ENCODE peak calls at places on chromosome 16, in five cellular contexts. E, M, Z, J and F are unnamed samples.

GRCh38 chr16:67029249-67030096 is 524 bp downstream of the CBFB start:
- DNase-seq in Z (no peak), E (peak; percentile 83), J (peak; percentile 50), M (peak; percentile 68), F (peak; percentile 75)

GRCh38 chr16:2333772-2334379 is 6.7 kb downstream of the ABCA3 start:
- DNase-seq in E (no peak), Z (peak; percentile 37), M (no peak), J (no peak), F (peak; percentile 39)

GRCh38 chr16:71572497-71573116 is 4.3 kb downstream of the TAT start:
- DNase-seq in J (no peak), Z (no peak), E (no peak), M (no peak), F (no peak)

GRCh38 chr16:73082608-73083007 is 34.7 kb upstream of the ZFHX3 start:
- DNase-seq in E (no peak), M (no peak), J (no peak), Z (no peak), F (no peak)

GRCh38 chr16:87694441-87695125 is 71.2 kb downstream of the KLHDC4 start:
- DNase-seq in Z (no peak), J (no peak), M (no peak), E (no peak), F (no peak)

GRCh38 chr16:674968-675883 is at the start of gene RHBDL1:
- DNase-seq in J (peak; percentile 64), Z (no peak), E (peak; percentile 68), M (no peak), F (no peak)

GRCh38 chr16:63745456-63745855 is 1376.4 kb downstream of the CDH11 start:
- DNase-seq in Z (no peak), J (no peak), M (no peak), E (no peak), F (no peak)

GRCh38 chr16:67544329-67544841 is 15.8 kb downstream of the RIPOR1 start:
- DNase-seq in Z (peak; percentile 83), J (no peak), E (peak; percentile 39), M (no peak), F (no peak)

GRCh38 chr16:15765880-15766279 is 90.9 kb downstream of the MYH11 start:
- DNase-seq in Z (no peak), M (no peak), J (peak; percentile 64), E (no peak), F (no peak)

GRCh38 chr16:59633996-59634579 is 900.0 kb upstream of the GOT2 start:
- DNase-seq in M (no peak), E (no peak), J (no peak), Z (no peak), F (no peak)

GRCh38 chr16:29148867-29149272 is 164.0 kb downstream of the LAT start:
- DNase-seq in Z (no peak), E (peak; percentile 82), J (peak; percentile 66), M (no peak), F (no peak)

GRCh38 chr16:89641719-89642187 is 15.8 kb downstream of the CHMP1A start:
- DNase-seq in Z (no peak), E (no peak), M (no peak), J (no peak), F (no peak)

GRCh38 chr16:3189869-3190268 is 1.9 kb downstream of the OR1F1 start:
- DNase-seq in Z (no peak), M (no peak), J (no peak), E (no peak), F (no peak)

GRCh38 chr16:12801511-12802042 is 2.1 kb downstream of the CPPED1 start:
- DNase-seq in J (peak; percentile 91), Z (no peak), E (no peak), M (no peak), F (no peak)

GRCh38 chr16:16915771-16916170 is 536.8 kb downstream of the NPIPA7 start:
- DNase-seq in M (no peak), Z (no peak), E (no peak), J (no peak), F (no peak)

GRCh38 chr16:89791278-89791995 is 25.0 kb downstream of the FANCA start:
- DNase-seq in Z (no peak), E (no peak), M (no peak), J (no peak), F (no peak)

GRCh38 chr16:49821156-49821555 is 34.8 kb downstream of the ZNF423 start:
- DNase-seq in Z (no peak), E (no peak), J (no peak), M (no peak), F (no peak)

GRCh38 chr16:65468121-65468520 is 346.3 kb upstream of the CDH11 start:
- DNase-seq in E (no peak), Z (peak; percentile 53), M (no peak), J (no peak), F (no peak)

DNA sequence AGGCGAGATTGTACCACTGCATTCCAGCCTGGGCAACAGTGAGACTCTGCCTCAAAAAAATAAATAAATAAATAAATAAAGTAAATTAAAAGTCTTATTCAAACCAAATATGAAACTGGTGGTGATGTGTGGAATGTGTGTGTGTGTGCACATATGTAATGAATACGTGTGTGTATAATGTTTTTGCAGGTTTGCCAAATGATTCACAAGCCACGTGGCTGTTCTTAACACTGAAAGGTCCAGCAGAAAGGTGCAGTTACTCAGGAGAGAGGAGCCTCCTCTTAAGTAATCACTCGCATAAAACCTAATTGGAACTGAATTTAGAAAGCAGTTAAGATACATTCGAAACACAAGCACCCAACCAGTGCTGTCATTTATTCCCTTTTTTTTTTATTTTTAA is 22.9 kb downstream of the GDE1 start:
- DNase-seq in E (no peak), J (no peak), M (no peak), Z (no peak), F (no peak)
- TF ChIP-seq CTCF in E (no peak), J (no peak), M (no peak), Z (no peak), F (no peak)

GRCh38 chr16:78100162-78100467 is 661 bp downstream of the WWOX start:
- DNase-seq in M (no peak), J (no peak), E (no peak), Z (no peak), F (no peak)
- TF ChIP-seq CTCF in M (no peak), J (no peak), E (no peak), Z (no peak), F (no peak)

DNA sequence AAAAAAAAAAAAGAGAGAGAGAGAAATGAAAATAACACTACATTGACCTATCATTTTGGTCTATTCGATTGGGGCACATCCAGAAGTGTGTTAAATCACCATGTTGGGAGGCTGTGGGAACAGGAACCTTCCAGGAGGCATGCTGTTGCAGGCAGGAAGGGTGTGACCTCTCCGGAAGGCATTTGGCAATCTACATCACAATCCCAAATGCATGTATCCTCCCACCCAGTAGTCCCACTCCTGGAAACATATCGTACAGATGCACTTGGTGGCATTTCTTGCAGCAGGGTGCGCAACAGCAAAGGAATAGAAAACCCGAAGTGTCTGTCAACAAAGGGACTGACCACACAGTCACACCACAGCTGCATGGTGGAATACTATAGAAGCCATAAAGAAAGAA is 7.9 kb downstream of the PLLP start:
- DNase-seq in Z (no peak), J (peak; percentile 16), M (no peak), E (no peak), F (no peak)
- TF ChIP-seq CTCF in Z (no peak), J (no peak), M (no peak), E (no peak), F (no peak)

DNA sequence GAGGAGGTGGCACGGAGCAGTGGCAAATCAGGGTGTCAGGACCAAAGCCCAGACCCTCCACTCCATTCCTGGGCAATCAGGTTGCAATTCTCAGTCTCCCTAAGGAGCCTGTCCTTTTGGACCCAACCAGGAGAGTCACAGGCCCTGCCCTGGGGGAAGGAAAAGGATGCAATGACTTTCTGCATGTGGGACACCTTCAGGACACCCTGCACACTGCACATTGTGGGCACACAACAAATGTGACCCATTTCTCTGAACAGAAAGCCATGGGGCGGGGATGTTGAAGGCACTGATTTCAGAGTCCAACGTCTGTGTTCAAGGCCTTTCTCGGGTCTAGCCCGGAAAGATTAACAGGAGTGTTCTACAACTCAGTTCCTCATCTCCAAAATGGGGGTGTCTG is 286.2 kb upstream of the FOXF1 start:
- DNase-seq in M (peak; percentile 34), E (no peak), Z (no peak), J (no peak), F (no peak)
- TF ChIP-seq CTCF in M (no peak), E (no peak), Z (no peak), J (no peak), F (no peak)